ENCODE peak calls at places on chromosomes 16 and 17, in four cellular contexts. T is K562, A is GM12878, Y is GM12891. J is an unnamed sample.

GRCh38 chr17:50346313-50347086 is 574 bp downstream of the XYLT2 start:
- DNase-seq in T (peak), A (no peak), Y (peak), J (peak)

GRCh38 chr17:46771601-46772012 is 46.9 kb downstream of the WNT3 start:
- DNase-seq in T (peak), A (no peak), Y (no peak), J (no peak)

GRCh38 chr17:71208111-71208704 is 912.6 kb upstream of the SOX9 start:
- DNase-seq in T (no peak), A (no peak), Y (no peak), J (no peak)

GRCh38 chr17:16908282-16908681 is 63.6 kb downstream of the TNFRSF13B start:
- DNase-seq in T (no peak), A (no peak), Y (no peak), J (no peak)

GRCh38 chr17:50311112-50311460 is 34.8 kb upstream of the XYLT2 start:
- DNase-seq in T (no peak), A (peak), Y (no peak), J (no peak)

GRCh38 chr16:58684001-58684353 is 593 bp downstream of the SLC38A7 start:
- DNase-seq in T (peak), A (no peak), Y (no peak), J (no peak)

GRCh38 chr17:50640701-50641338 is 6.1 kb downstream of the ABCC3 start:
- DNase-seq in T (peak), A (no peak), Y (no peak), J (no peak)

GRCh38 chr17:8941980-8942617 is 23.4 kb downstream of the PIK3R5 start:
- DNase-seq in T (no peak), A (no peak), Y (no peak), J (no peak)

GRCh38 chr16:67244387-67245188 is 2.7 kb downstream of the FHOD1 start:
- DNase-seq in T (peak), A (peak), Y (peak), J (no peak)

GRCh38 chr16:2787961-2788360 is 601 bp upstream of the PRSS33 start:
- DNase-seq in T (no peak), A (no peak), Y (no peak), J (no peak)

GRCh38 chr16:66569827-66570405 is 3.7 kb downstream of the CMTM1 start:
- DNase-seq in T (no peak), A (no peak), Y (no peak), J (no peak)

GRCh38 chr16:2149630-2150417 is 1.4 kb downstream of the RAB26 start:
- DNase-seq in T (peak), A (no peak), Y (no peak), J (peak)

GRCh38 chr17:62712011-62712615 is 84.6 kb downstream of the MRC2 start:
- DNase-seq in T (no peak), A (no peak), Y (no peak), J (no peak)

GRCh38 chr16:554640-555413 is 5.4 kb upstream of the PRR35 start:
- DNase-seq in T (no peak), A (no peak), Y (no peak), J (no peak)

GRCh38 chr16:57530104-57530522 is 6.3 kb downstream of the CCDC102A start:
- DNase-seq in T (peak), A (no peak), Y (peak), J (no peak)

GRCh38 chr16:74922150-74923138 is 62.5 kb downstream of the WDR59 start:
- DNase-seq in T (no peak), A (no peak), Y (no peak), J (no peak)

GRCh38 chr16:50462793-50463507 is 85.2 kb upstream of the NKD1 start:
- DNase-seq in T (no peak), A (no peak), Y (no peak), J (no peak)

GRCh38 chr17:6800422-6801027 is 24.5 kb downstream of the FBXO39 start:
- DNase-seq in T (no peak), A (no peak), Y (no peak), J (no peak)

GRCh38 chr17:71801301-71801700 is 319.5 kb upstream of the SOX9 start:
- DNase-seq in T (no peak), A (no peak), Y (no peak), J (no peak)

GRCh38 chr17:7176870-7177209 is 2.3 kb downstream of the ASGR1 start:
- DNase-seq in T (no peak), A (no peak), Y (no peak), J (no peak)

GRCh38 chr17:52536466-52536865 is 378.0 kb upstream of the CA10 start:
- DNase-seq in T (no peak), A (no peak), Y (no peak), J (no peak)

GRCh38 chr16:80972611-80973010 is 34.1 kb downstream of the CMC2 start:
- DNase-seq in T (no peak), A (no peak), Y (no peak), J (no peak)

GRCh38 chr17:48546924-48547838 is 2.3 kb upstream of the HOXB2 start:
- DNase-seq in T (peak), A (no peak), Y (no peak), J (no peak)

GRCh38 chr16:56481468-56482112 is 30.2 kb downstream of the OGFOD1 start:
- DNase-seq in T (no peak), A (no peak), Y (no peak), J (no peak)

GRCh38 chr17:62995377-62995885 is 29.4 kb downstream of the TANC2 start:
- DNase-seq in T (peak), A (no peak), Y (no peak), J (peak)

GRCh38 chr17:44768505-44769142 is 9.8 kb downstream of the ADAM11 start:
- DNase-seq in T (no peak), A (no peak), Y (no peak), J (peak)

GRCh38 chr16:15701975-15702970 is 52.2 kb downstream of the NDE1 start:
- DNase-seq in T (no peak), A (no peak), Y (no peak), J (no peak)

GRCh38 chr17:61384384-61385090 is 15.1 kb upstream of the TBX2 start:
- DNase-seq in T (no peak), A (no peak), Y (no peak), J (no peak)

GRCh38 chr17:43816336-43817320 is 16.3 kb downstream of the MPP3 start:
- DNase-seq in T (no peak), A (no peak), Y (no peak), J (no peak)

GRCh38 chr17:48181653-48182052 is 74.1 kb downstream of the SNX11 start:
- DNase-seq in T (peak), A (no peak), Y (no peak), J (no peak)

GRCh38 chr17:31696184-31696602 is 162.9 kb downstream of the COPRS start:
- DNase-seq in T (no peak), A (no peak), Y (no peak), J (no peak)

GRCh38 chr16:81035975-81036750 is 521 bp downstream of the ATMIN start:
- DNase-seq in T (peak), A (no peak), Y (peak), J (peak)

GRCh38 chr17:30816165-30816564 is 8.3 kb downstream of the CRLF3 start:
- DNase-seq in T (no peak), A (no peak), Y (no peak), J (no peak)

GRCh38 chr17:19378416-19379293 is at the start of gene MAPK7:
- DNase-seq in T (no peak), A (no peak), Y (no peak), J (no peak)

GRCh38 chr17:40316571-40317344 is 7.8 kb downstream of the RARA start:
- DNase-seq in T (no peak), A (no peak), Y (no peak), J (no peak)

GRCh38 chr16:4500283-4500682 is 24.1 kb downstream of the HMOX2 start:
- DNase-seq in T (no peak), A (no peak), Y (no peak), J (no peak)

GRCh38 chr16:19133600-19133999 is 19.8 kb downstream of the ITPRIPL2 start:
- DNase-seq in T (no peak), A (no peak), Y (no peak), J (no peak)

GRCh38 chr16:69365901-69366300 is 14.3 kb upstream of the TMED6 start:
- DNase-seq in T (no peak), A (no peak), Y (no peak), J (no peak)

GRCh38 chr16:69364088-69364487 is 12.5 kb upstream of the TMED6 start:
- DNase-seq in T (no peak), A (no peak), Y (no peak), J (no peak)

GRCh38 chr16:69367980-69368379 is 16.4 kb upstream of the TMED6 start:
- DNase-seq in T (peak), A (no peak), Y (no peak), J (no peak)

GRCh38 chr16:69363281-69363717 is 11.7 kb upstream of the TMED6 start:
- DNase-seq in T (no peak), A (no peak), Y (no peak), J (no peak)

GRCh38 chr16:69366431-69366830 is 14.8 kb upstream of the TMED6 start:
- DNase-seq in T (no peak), A (no peak), Y (no peak), J (no peak)
- TF ChIP-seq SPI1 in T (no peak), A (no peak), Y (no peak), J (no peak)

GRCh38 chr16:89290887-89291286 is 73.4 kb downstream of the ZNF778 start:
- DNase-seq in T (no peak), A (no peak), Y (no peak), J (no peak)
- TF ChIP-seq SPI1 in T (no peak), A (no peak), Y (no peak), J (no peak)

DNA sequence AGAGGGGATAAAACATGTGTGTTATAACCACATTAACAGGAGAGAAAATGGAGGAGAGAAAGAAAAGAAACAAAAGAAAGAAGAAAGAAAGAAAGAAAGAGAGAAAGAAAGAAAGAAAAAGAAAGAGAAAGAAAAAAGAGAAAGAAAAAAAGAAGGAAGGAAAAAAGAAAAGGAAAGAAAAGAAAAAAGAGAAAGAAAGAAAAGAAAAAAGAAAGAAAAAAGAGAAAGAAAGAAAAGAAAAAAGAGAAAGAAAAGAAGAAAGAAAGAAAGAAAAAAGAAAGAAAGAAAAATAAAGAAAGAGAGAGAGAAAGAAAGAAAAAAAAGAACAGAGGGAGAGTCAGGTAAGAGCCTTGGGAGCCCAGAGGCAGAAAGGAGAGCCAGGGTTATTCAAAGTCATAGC is 446.6 kb upstream of the ASIC2 start:
- DNase-seq in T (no peak), A (no peak), Y (no peak), J (no peak)
- TF ChIP-seq SPI1 in T (no peak), A (no peak), Y (no peak), J (no peak)

GRCh38 chr16:84047626-84048025 is 5.0 kb upstream of the SLC38A8 start:
- DNase-seq in T (no peak), A (no peak), Y (no peak), J (no peak)
- TF ChIP-seq SPI1 in T (no peak), A (no peak), Y (no peak), J (no peak)

DNA sequence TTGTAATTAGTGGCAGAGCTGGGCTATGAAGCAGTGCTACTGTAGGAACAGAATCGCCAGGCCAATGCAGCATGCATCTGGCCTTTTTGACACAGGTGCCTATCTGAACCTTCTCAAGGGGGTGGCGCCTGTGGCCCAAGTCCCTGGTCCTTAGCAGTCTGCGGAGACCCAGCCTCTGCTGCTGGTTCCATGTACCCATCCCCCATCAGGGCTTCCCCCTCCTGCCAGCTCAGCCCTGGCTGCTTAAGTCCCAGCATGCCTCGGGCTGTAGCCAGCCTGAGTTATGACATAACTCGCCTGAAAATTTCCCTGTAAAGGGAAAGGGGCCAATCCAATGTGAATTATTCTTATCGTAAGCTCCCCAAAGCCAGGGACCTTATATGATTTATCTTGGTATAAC is 50.3 kb upstream of the HS3ST2 start:
- DNase-seq in T (no peak), A (no peak), Y (no peak), J (no peak)
- TF ChIP-seq SPI1 in T (no peak), A (no peak), Y (no peak), J (no peak)

GRCh38 chr16:82192665-82193064 is 22.6 kb upstream of the MPHOSPH6 start:
- DNase-seq in T (no peak), A (no peak), Y (no peak), J (peak)

GRCh38 chr16:82194076-82194475 is 24.1 kb upstream of the MPHOSPH6 start:
- DNase-seq in T (no peak), A (no peak), Y (no peak), J (no peak)

GRCh38 chr16:82197540-82198240 is 27.7 kb upstream of the MPHOSPH6 start:
- DNase-seq in T (no peak), A (no peak), Y (no peak), J (no peak)

GRCh38 chr16:82199209-82199608 is 29.2 kb upstream of the MPHOSPH6 start:
- DNase-seq in T (no peak), A (no peak), Y (no peak), J (no peak)

DNA sequence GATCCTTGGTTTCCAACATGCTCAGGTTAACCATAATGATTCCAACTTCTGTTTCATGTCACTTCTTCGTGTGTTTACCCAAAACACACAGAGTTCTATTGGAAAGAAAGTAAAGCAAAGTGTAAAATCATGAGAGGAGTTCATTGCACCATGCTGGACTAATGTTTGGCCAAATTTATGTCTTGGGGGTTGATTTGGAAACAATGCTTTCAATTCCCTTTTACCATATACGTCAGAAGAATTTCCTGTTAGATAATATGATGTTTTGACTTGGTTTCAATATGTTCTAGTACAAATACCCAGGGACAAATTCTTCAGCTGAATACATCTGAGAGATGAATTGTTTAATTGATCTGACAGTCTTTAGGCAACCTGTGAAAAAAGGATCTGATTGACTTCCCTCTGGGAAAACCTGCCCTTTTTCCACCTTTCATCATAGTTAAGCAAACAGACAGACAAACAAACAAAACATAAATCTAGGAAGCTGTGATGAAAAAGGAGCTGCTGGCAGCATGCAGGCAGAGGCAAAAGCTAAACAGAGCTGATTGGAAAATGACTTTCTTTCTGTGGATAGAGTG is 26.0 kb upstream of the MPHOSPH6 start:
- DNase-seq in T (no peak), A (no peak), Y (no peak), J (no peak)
- TF ChIP-seq SPI1 in T (no peak), A (no peak), Y (peak), J (no peak)

DNA sequence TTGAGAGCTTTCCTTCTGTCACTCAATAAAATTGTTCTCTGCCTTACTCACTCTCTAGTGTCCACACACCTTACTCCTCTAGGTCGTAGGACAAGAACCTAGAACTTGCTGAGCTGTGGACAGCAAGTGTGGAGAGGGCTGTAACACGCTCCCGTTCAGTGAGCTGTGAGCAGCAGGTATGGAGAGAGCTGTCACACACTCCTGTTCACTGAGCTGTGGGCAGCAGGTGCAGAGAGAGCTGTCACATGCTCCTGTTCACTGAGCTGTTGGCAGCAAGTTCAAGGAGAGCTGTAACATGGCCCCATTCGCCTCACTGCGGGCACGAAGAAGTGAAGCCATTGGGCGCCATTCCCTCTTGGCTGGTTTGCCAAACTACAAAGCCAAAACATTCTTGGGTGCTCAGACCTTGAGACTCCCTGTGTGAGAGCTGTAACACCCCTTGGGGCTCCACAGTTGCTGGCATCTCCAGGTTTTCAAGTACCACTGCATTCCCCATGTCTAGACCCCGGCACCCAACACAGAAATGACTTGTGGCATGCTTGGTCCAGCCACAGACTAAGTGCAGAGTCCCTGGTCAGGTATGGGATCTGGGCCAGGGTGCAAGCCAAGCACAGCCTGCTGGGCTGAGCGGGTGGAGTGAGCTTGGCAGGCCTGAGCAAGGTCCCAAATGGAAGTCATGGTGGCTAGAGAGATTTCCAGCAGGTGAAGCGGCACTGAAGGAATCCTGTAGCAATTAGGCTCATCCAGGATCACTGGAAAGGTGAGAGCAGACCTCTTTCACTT is 608.0 kb upstream of the CDH8 start:
- DNase-seq in T (no peak), A (no peak), Y (no peak), J (no peak)
- TF ChIP-seq SPI1 in T (no peak), A (no peak), Y (no peak), J (no peak)

GRCh38 chr17:59828478-59828760 is 64.3 kb downstream of the TUBD1 start:
- DNase-seq in T (no peak), A (no peak), Y (no peak), J (no peak)

GRCh38 chr17:59827721-59828477 is 64.8 kb downstream of the TUBD1 start:
- DNase-seq in T (no peak), A (no peak), Y (no peak), J (no peak)

GRCh38 chr17:59830846-59831486 is 61.8 kb downstream of the TUBD1 start:
- DNase-seq in T (no peak), A (no peak), Y (no peak), J (no peak)

GRCh38 chr17:59830007-59830630 is 62.6 kb downstream of the TUBD1 start:
- DNase-seq in T (no peak), A (no peak), Y (no peak), J (no peak)

GRCh38 chr17:59829217-59830006 is 63.3 kb downstream of the TUBD1 start:
- DNase-seq in T (peak), A (peak), Y (no peak), J (peak)
- TF ChIP-seq SPI1 in T (no peak), A (no peak), Y (no peak), J (no peak)

J was measured in HL-60.